ENCODE peak calls at places on chromosomes 11 and 22, in four cellular contexts. V is AG04449; M is stimulated activated naive CD8-positive, alpha-beta T cell treated with anti-CD3 and anti-CD28 coated beads, Interleukin-15, amount 100 ng/mL, for 72 hours; J is transverse colon. H is an unnamed sample.

GRCh38 chr22:19473578-19473977 is 5.4 kb downstream of the UFD1 start:
- DNase-seq in V (no peak), M (no peak), J (no peak), H (no peak)

GRCh38 chr11:11027271-11027670 is 169.4 kb upstream of the ZBED5 start:
- DNase-seq in V (peak), M (no peak), J (no peak), H (no peak)

GRCh38 chr11:2760196-2760871 is 60.5 kb upstream of the KCNQ1OT1 start:
- DNase-seq in V (no peak), M (no peak), J (peak), H (no peak)

GRCh38 chr22:37310075-37310606 is 27.8 kb downstream of the CYTH4 start:
- DNase-seq in V (no peak), M (no peak), J (no peak), H (no peak)

GRCh38 chr11:114197799-114198500 is 98.2 kb upstream of the NNMT start:
- DNase-seq in V (no peak), M (no peak), J (peak), H (no peak)

GRCh38 chr22:45221201-45221600 is 19.5 kb downstream of the KIAA0930 start:
- DNase-seq in V (no peak), M (no peak), J (no peak), H (no peak)

GRCh38 chr22:48741540-48741939 is 1086.1 kb downstream of the BRD1 start:
- DNase-seq in V (no peak), M (no peak), J (no peak), H (no peak)

GRCh38 chr11:19777032-19777341 is 64.3 kb downstream of the NAV2 start:
- DNase-seq in V (no peak), M (no peak), J (peak), H (no peak)

GRCh38 chr22:35684270-35684700 is 33.4 kb upstream of the APOL5 start:
- DNase-seq in V (no peak), M (no peak), J (no peak), H (no peak)

GRCh38 chr22:24107668-24108067 is 73.6 kb upstream of the SUSD2 start:
- DNase-seq in V (peak), M (no peak), J (peak), H (no peak)

GRCh38 chr11:2535673-2536439 is 91.0 kb downstream of the KCNQ1 start:
- DNase-seq in V (no peak), M (no peak), J (peak), H (no peak)

GRCh38 chr11:114173836-114174235 is 114.3 kb downstream of the ZBTB16 start:
- DNase-seq in V (no peak), M (no peak), J (no peak), H (no peak)

GRCh38 chr11:119158467-119158866 is 9.6 kb downstream of the ABCG4 start:
- DNase-seq in V (no peak), M (no peak), J (no peak), H (no peak)

GRCh38 chr11:34132261-34132965 is 27.0 kb downstream of the NAT10 start:
- DNase-seq in V (no peak), M (no peak), J (no peak), H (no peak)

GRCh38 chr11:61919113-61919840 is 1.9 kb upstream of the RAB3IL1 start:
- DNase-seq in V (no peak), M (no peak), J (no peak), H (no peak)

GRCh38 chr22:35546886-35547285 is 6.3 kb downstream of the RASD2 start:
- DNase-seq in V (no peak), M (no peak), J (no peak), H (no peak)

GRCh38 chr11:119995730-119996491 is 142.0 kb downstream of the TRIM29 start:
- DNase-seq in V (no peak), M (no peak), J (no peak), H (no peak)